ENCODE peak calls at places on chromosomes 1 and 21, in four cellular contexts. One of them, this sample, is unnamed.

GRCh38 chr1:67274623-67275325 is 32.9 kb upstream of the IL12RB2 start:
- DNase-seq in CD8-positive, alpha-beta memory T cell: no peak
- DNase-seq in fibroblast of lung: no peak
- DNase-seq in CD8-positive, alpha-beta T cell: no peak
- DNase-seq in this sample: no peak

GRCh38 chr1:107196973-107197562 is 56.2 kb downstream of the NTNG1 start:
- DNase-seq in fibroblast of lung: peak; percentile 11
- DNase-seq in CD8-positive, alpha-beta T cell: no peak
- DNase-seq in CD8-positive, alpha-beta memory T cell: no peak
- DNase-seq in this sample: peak; percentile 26

GRCh38 chr1:1918901-1919303 is at the start of gene TMEM52:
- DNase-seq in CD8-positive, alpha-beta memory T cell: no peak
- DNase-seq in fibroblast of lung: no peak
- DNase-seq in CD8-positive, alpha-beta T cell: no peak
- DNase-seq in this sample: no peak

GRCh38 chr1:152162826-152163463 is 3.9 kb upstream of the RPTN start:
- DNase-seq in CD8-positive, alpha-beta memory T cell: no peak
- DNase-seq in CD8-positive, alpha-beta T cell: no peak
- DNase-seq in fibroblast of lung: peak; percentile 94
- DNase-seq in this sample: peak; percentile 91

GRCh38 chr1:183163311-183163710 is 22.8 kb upstream of the LAMC2 start:
- DNase-seq in CD8-positive, alpha-beta memory T cell: no peak
- DNase-seq in fibroblast of lung: peak; percentile 95
- DNase-seq in CD8-positive, alpha-beta T cell: no peak
- DNase-seq in this sample: peak; percentile 98

GRCh38 chr1:17919525-17920439 is 164.6 kb downstream of the ACTL8 start:
- DNase-seq in fibroblast of lung: peak; percentile 40
- DNase-seq in CD8-positive, alpha-beta T cell: no peak
- DNase-seq in CD8-positive, alpha-beta memory T cell: no peak
- DNase-seq in this sample: peak; percentile 8

GRCh38 chr21:31987696-31988095 is 114.9 kb downstream of the HUNK start:
- DNase-seq in fibroblast of lung: no peak
- DNase-seq in CD8-positive, alpha-beta memory T cell: no peak
- DNase-seq in CD8-positive, alpha-beta T cell: no peak
- DNase-seq in this sample: no peak

GRCh38 chr1:221810406-221810805 is 68.5 kb upstream of the DUSP10 start:
- DNase-seq in CD8-positive, alpha-beta memory T cell: no peak
- DNase-seq in fibroblast of lung: peak; percentile 91
- DNase-seq in CD8-positive, alpha-beta T cell: no peak
- DNase-seq in this sample: peak; percentile 95

GRCh38 chr21:46022551-46023107 is 41.1 kb downstream of the COL6A1 start:
- DNase-seq in CD8-positive, alpha-beta memory T cell: no peak
- DNase-seq in CD8-positive, alpha-beta T cell: no peak
- DNase-seq in fibroblast of lung: no peak
- DNase-seq in this sample: no peak

GRCh38 chr1:10398278-10398733 is 558 bp upstream of the PGD start:
- DNase-seq in CD8-positive, alpha-beta memory T cell: no peak
- DNase-seq in fibroblast of lung: no peak
- DNase-seq in CD8-positive, alpha-beta T cell: no peak
- DNase-seq in this sample: no peak

GRCh38 chr1:231039161-231040018 is 664 bp downstream of the FAM89A start:
- DNase-seq in CD8-positive, alpha-beta T cell: peak; percentile 32
- DNase-seq in CD8-positive, alpha-beta memory T cell: peak; percentile 51
- DNase-seq in fibroblast of lung: peak; percentile 40
- DNase-seq in this sample: no peak

GRCh38 chr1:119647734-119648619 is at the start of gene ZNF697:
- DNase-seq in CD8-positive, alpha-beta memory T cell: no peak
- DNase-seq in fibroblast of lung: peak; percentile 98
- DNase-seq in CD8-positive, alpha-beta T cell: no peak
- DNase-seq in this sample: peak; percentile 93

GRCh38 chr1:12336436-12336835 is 106.6 kb downstream of the VPS13D start:
- DNase-seq in fibroblast of lung: peak; percentile 85
- DNase-seq in CD8-positive, alpha-beta memory T cell: no peak
- DNase-seq in CD8-positive, alpha-beta T cell: no peak
- DNase-seq in this sample: no peak

GRCh38 chr1:235822685-235823084 is 44.0 kb downstream of the LYST start:
- DNase-seq in fibroblast of lung: no peak
- DNase-seq in CD8-positive, alpha-beta memory T cell: no peak
- DNase-seq in CD8-positive, alpha-beta T cell: no peak
- DNase-seq in this sample: no peak

GRCh38 chr1:159979257-159979656 is 25.2 kb upstream of the SLAMF9 start:
- DNase-seq in CD8-positive, alpha-beta memory T cell: no peak
- DNase-seq in CD8-positive, alpha-beta T cell: no peak
- DNase-seq in fibroblast of lung: no peak
- DNase-seq in this sample: no peak

DNA sequence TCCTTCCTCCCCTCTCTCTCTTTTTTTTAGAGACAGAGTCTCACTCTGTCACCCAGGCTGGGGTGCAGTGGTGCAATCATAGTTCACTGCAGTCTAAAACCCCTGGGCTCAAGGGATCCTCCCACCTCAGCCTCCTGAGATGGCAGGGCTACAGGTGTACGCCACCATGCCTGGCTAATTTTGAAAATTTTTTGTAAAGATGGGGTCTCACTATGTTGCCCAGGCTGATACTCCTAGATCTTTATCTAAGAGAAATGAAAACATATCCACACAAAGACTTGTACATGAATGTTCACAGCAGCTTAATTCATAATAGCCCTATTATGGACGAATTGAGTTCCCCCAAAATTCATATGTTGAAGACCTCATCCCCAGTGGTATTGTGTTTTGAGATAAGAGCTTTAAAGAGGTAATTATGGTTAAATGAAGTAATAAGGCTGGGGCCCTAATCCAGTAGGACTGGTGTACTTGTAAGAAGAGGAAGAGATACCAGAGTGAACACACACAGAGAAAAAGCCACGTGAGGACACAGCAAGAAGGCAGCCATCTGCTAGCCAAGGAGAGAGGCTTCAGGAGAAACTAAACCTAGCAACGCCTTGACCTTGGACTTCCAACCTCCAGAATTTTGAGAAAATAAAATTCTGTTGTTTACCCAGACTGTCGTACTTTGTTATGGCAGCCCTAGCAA is 13.3 kb downstream of the IFNLR1 start:
- DNase-seq in CD8-positive, alpha-beta memory T cell: no peak
- DNase-seq in CD8-positive, alpha-beta T cell: no peak
- DNase-seq in fibroblast of lung: no peak
- DNase-seq in this sample: no peak
- H3K36me3 ChIP-seq in CD8-positive, alpha-beta memory T cell: no peaks in the 10 kb centered on the region
- H3K36me3 ChIP-seq in CD8-positive, alpha-beta T cell: no peaks in the 10 kb centered on the region
- H3K36me3 ChIP-seq in fibroblast of lung: no peaks in the 10 kb centered on the region
- H3K36me3 ChIP-seq in this sample: no peaks in the 10 kb centered on the region

GRCh38 chr1:44867801-44868200 is 24.7 kb upstream of the PTCH2 start:
- DNase-seq in CD8-positive, alpha-beta memory T cell: no peak
- DNase-seq in fibroblast of lung: no peak
- DNase-seq in CD8-positive, alpha-beta T cell: no peak
- DNase-seq in this sample: no peak

GRCh38 chr1:44874155-44874554 is 31.1 kb upstream of the PTCH2 start:
- DNase-seq in fibroblast of lung: no peak
- DNase-seq in CD8-positive, alpha-beta memory T cell: no peak
- DNase-seq in CD8-positive, alpha-beta T cell: no peak
- DNase-seq in this sample: no peak

GRCh38 chr1:44870096-44870495 is 27.0 kb upstream of the PTCH2 start:
- DNase-seq in fibroblast of lung: no peak
- DNase-seq in CD8-positive, alpha-beta T cell: no peak
- DNase-seq in CD8-positive, alpha-beta memory T cell: no peak
- DNase-seq in this sample: no peak
- H3K36me3 ChIP-seq in fibroblast of lung: peaks cover 4% of the 10 kb centered on the region
- H3K36me3 ChIP-seq in CD8-positive, alpha-beta T cell: no peaks in the 10 kb centered on the region
- H3K36me3 ChIP-seq in CD8-positive, alpha-beta memory T cell: peaks cover 9% of the 10 kb centered on the region
- H3K36me3 ChIP-seq in this sample: no peaks in the 10 kb centered on the region

GRCh38 chr1:98177751-98178150 is 256.9 kb upstream of the DPYD start:
- DNase-seq in CD8-positive, alpha-beta memory T cell: no peak
- DNase-seq in CD8-positive, alpha-beta T cell: no peak
- DNase-seq in fibroblast of lung: peak; percentile 60
- DNase-seq in this sample: no peak
- H3K36me3 ChIP-seq in CD8-positive, alpha-beta memory T cell: no peaks in the 10 kb centered on the region
- H3K36me3 ChIP-seq in CD8-positive, alpha-beta T cell: no peaks in the 10 kb centered on the region
- H3K36me3 ChIP-seq in fibroblast of lung: no peaks in the 10 kb centered on the region
- H3K36me3 ChIP-seq in this sample: no peaks in the 10 kb centered on the region

GRCh38 chr1:153939476-153939875 is 7.0 kb downstream of the DENND4B start:
- DNase-seq in CD8-positive, alpha-beta T cell: no peak
- DNase-seq in CD8-positive, alpha-beta memory T cell: no peak
- DNase-seq in fibroblast of lung: no peak
- DNase-seq in this sample: no peak

GRCh38 chr1:153936011-153936802 is 10.3 kb downstream of the DENND4B start:
- DNase-seq in fibroblast of lung: no peak
- DNase-seq in CD8-positive, alpha-beta memory T cell: peak; percentile 43
- DNase-seq in CD8-positive, alpha-beta T cell: no peak
- DNase-seq in this sample: no peak

GRCh38 chr1:153940756-153941155 is 5.8 kb downstream of the DENND4B start:
- DNase-seq in CD8-positive, alpha-beta T cell: no peak
- DNase-seq in CD8-positive, alpha-beta memory T cell: no peak
- DNase-seq in fibroblast of lung: no peak
- DNase-seq in this sample: no peak

GRCh38 chr1:153937331-153937730 is 9.2 kb downstream of the DENND4B start:
- DNase-seq in fibroblast of lung: no peak
- DNase-seq in CD8-positive, alpha-beta T cell: no peak
- DNase-seq in CD8-positive, alpha-beta memory T cell: no peak
- DNase-seq in this sample: no peak

DNA sequence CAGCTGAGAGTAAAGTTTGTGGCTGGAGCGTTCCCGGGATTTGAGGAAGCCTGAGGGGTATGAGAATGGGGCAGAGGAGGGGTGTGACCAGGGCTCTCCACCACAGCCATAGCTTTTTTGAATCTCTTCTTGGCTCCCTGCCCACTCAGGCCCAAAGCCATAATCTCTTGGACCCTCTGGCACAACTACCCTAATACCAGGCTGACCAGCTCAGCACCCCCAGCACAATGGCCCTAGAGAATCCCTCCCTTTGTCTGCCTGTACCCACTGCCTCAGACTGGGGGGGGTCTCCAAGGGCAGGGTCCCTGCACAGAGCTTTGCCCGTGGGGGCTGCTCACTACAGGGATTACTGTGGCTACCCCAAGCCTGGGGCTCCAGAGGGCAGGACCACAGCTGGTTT is 7.5 kb downstream of the DENND4B start:
- DNase-seq in CD8-positive, alpha-beta T cell: no peak
- DNase-seq in CD8-positive, alpha-beta memory T cell: peak; percentile 22
- DNase-seq in fibroblast of lung: no peak
- DNase-seq in this sample: no peak
- H3K36me3 ChIP-seq in CD8-positive, alpha-beta T cell: peaks cover 72% of the 10 kb centered on the region
- H3K36me3 ChIP-seq in CD8-positive, alpha-beta memory T cell: peaks cover 66% of the 10 kb centered on the region
- H3K36me3 ChIP-seq in fibroblast of lung: peaks cover 28% of the 10 kb centered on the region
- H3K36me3 ChIP-seq in this sample: peaks cover 36% of the 10 kb centered on the region

GRCh38 chr1:40384413-40384762 is 10.9 kb downstream of the SMAP2 start:
- DNase-seq in CD8-positive, alpha-beta memory T cell: no peak
- DNase-seq in fibroblast of lung: no peak
- DNase-seq in CD8-positive, alpha-beta T cell: no peak
- DNase-seq in this sample: no peak

GRCh38 chr1:40385437-40386310 is 12.1 kb downstream of the SMAP2 start:
- DNase-seq in fibroblast of lung: no peak
- DNase-seq in CD8-positive, alpha-beta T cell: peak; percentile 64
- DNase-seq in CD8-positive, alpha-beta memory T cell: peak; percentile 81
- DNase-seq in this sample: no peak

GRCh38 chr1:40386311-40386778 is 12.8 kb downstream of the SMAP2 start:
- DNase-seq in CD8-positive, alpha-beta T cell: no peak
- DNase-seq in fibroblast of lung: no peak
- DNase-seq in CD8-positive, alpha-beta memory T cell: no peak
- DNase-seq in this sample: no peak

GRCh38 chr1:40384887-40385286 is 11.4 kb downstream of the SMAP2 start:
- DNase-seq in fibroblast of lung: no peak
- DNase-seq in CD8-positive, alpha-beta T cell: no peak
- DNase-seq in CD8-positive, alpha-beta memory T cell: no peak
- DNase-seq in this sample: no peak

DNA sequence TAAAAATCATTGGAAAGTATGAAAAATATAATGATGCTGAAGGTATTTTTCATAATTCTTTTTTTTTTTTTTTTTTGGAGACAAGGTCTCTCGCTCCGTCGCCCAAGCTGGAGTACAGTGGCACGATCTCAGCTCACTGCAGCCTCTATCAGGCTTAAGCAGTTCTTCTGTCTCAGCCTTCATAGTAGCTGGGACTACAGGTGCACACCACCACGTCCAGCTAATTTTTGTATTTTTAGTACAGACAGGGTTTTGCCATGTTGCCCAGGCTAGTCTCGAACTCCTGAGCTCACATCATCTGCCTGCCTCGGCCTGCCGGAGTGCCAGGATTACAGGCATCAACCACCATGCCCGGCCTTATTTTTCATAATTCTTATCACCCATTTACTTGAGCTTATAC is 13.3 kb downstream of the SMAP2 start:
- DNase-seq in fibroblast of lung: no peak
- DNase-seq in CD8-positive, alpha-beta T cell: no peak
- DNase-seq in CD8-positive, alpha-beta memory T cell: no peak
- DNase-seq in this sample: no peak
- H3K36me3 ChIP-seq in fibroblast of lung: no peaks in the 10 kb centered on the region
- H3K36me3 ChIP-seq in CD8-positive, alpha-beta T cell: no peaks in the 10 kb centered on the region
- H3K36me3 ChIP-seq in CD8-positive, alpha-beta memory T cell: peaks cover 4% of the 10 kb centered on the region
- H3K36me3 ChIP-seq in this sample: no peaks in the 10 kb centered on the region

This sample was measured in bronchial epithelial cell.